ENCODE peak calls at places on chromosomes 11 and 22, in five cellular contexts. R, P, A, S and L are unnamed samples.

GRCh38 chr22:36144886-36145541 is 15.5 kb downstream of the APOL3 start:
- DNase-seq in P (no peak), R (peak), A (peak), S (no peak), L (peak)

GRCh38 chr11:128497057-128497957 is 90.1 kb downstream of the ETS1 start:
- DNase-seq in R (no peak), S (peak), P (no peak), A (peak), L (peak)

GRCh38 chr11:45931739-45932138 is 9.3 kb downstream of the LARGE2 start:
- DNase-seq in A (no peak), P (no peak), R (no peak), S (no peak), L (no peak)

GRCh38 chr11:73340164-73340563 is 32.1 kb downstream of the ARHGEF17 start:
- DNase-seq in R (no peak), P (no peak), S (no peak), A (peak), L (no peak)

GRCh38 chr11:2691991-2692841 is 7.6 kb downstream of the KCNQ1OT1 start:
- DNase-seq in P (no peak), A (no peak), S (no peak), R (no peak), L (no peak)

GRCh38 chr11:118111744-118112035 is 24.9 kb upstream of the SMIM35 start:
- DNase-seq in P (no peak), A (no peak), R (no peak), S (no peak), L (no peak)

GRCh38 chr11:15569626-15570025 is 454.9 kb downstream of the INSC start:
- DNase-seq in R (no peak), A (peak), P (no peak), S (no peak), L (no peak)

GRCh38 chr11:103537904-103538502 is 428.8 kb downstream of the DYNC2H1 start:
- DNase-seq in P (no peak), R (no peak), A (peak), S (no peak), L (peak)

GRCh38 chr11:69997352-69997751 is 80.8 kb upstream of the ANO1 start:
- DNase-seq in P (no peak), A (no peak), R (no peak), S (no peak), L (no peak)

GRCh38 chr11:87265132-87265531 is 227.4 kb downstream of the TMEM135 start:
- DNase-seq in P (no peak), S (no peak), A (peak), R (no peak), L (peak)

GRCh38 chr11:133930767-133931448 is 25.9 kb downstream of the IGSF9B start:
- DNase-seq in P (no peak), R (no peak), S (no peak), A (no peak), L (no peak)

GRCh38 chr11:112776834-112777793 is 184.1 kb upstream of the NCAM1 start:
- DNase-seq in R (no peak), A (no peak), S (no peak), P (no peak), L (no peak)

GRCh38 chr22:46956498-46957215 is 194.2 kb downstream of the TBC1D22A start:
- DNase-seq in P (no peak), S (no peak), A (no peak), R (no peak), L (no peak)

GRCh38 chr11:105577645-105578044 is 32.2 kb upstream of the GRIA4 start:
- DNase-seq in P (no peak), R (no peak), S (no peak), A (no peak), L (peak)

GRCh38 chr11:63508009-63508408 is 2.1 kb downstream of the LGALS12 start:
- DNase-seq in A (peak), R (no peak), S (no peak), P (no peak), L (peak)

GRCh38 chr11:111540114-111540920 is at the start of gene LAYN:
- DNase-seq in A (peak), R (peak), S (no peak), P (no peak), L (peak)

GRCh38 chr11:33636104-33636503 is 64.5 kb downstream of the C11orf91 start:
- DNase-seq in S (no peak), R (no peak), A (peak), P (no peak), L (peak)

GRCh38 chr11:12922418-12922817 is 86.7 kb upstream of the RASSF10 start:
- DNase-seq in R (no peak), S (no peak), P (no peak), A (no peak), L (no peak)

GRCh38 chr11:2150206-2150847 is 10.7 kb downstream of the INS start:
- DNase-seq in R (no peak), S (no peak), P (no peak), A (no peak), L (no peak)

GRCh38 chr11:70473186-70473872 is 75.0 kb downstream of the CTTN start:
- DNase-seq in A (no peak), S (no peak), P (no peak), R (no peak), L (no peak)

GRCh38 chr11:94722735-94723134 is 45.4 kb upstream of the AMOTL1 start:
- DNase-seq in S (no peak), R (no peak), A (peak), P (no peak), L (peak)

GRCh38 chr11:810040-810567 is 337 bp downstream of the RPLP2 start:
- DNase-seq in S (no peak), P (no peak), A (no peak), R (no peak), L (no peak)

GRCh38 chr22:44597616-44598015 is 99.6 kb upstream of the RTL6 start:
- DNase-seq in R (no peak), P (no peak), S (no peak), A (peak), L (no peak)

GRCh38 chr22:49021097-49021925 is 806.4 kb downstream of the BRD1 start:
- DNase-seq in S (no peak), R (no peak), P (no peak), A (no peak), L (no peak)

GRCh38 chr11:2798951-2799761 is 86.4 kb downstream of the CDKN1C start:
- DNase-seq in A (no peak), P (no peak), S (no peak), R (peak), L (no peak)

GRCh38 chr22:17964647-17965046 is 59.7 kb downstream of the MICAL3 start:
- DNase-seq in P (no peak), R (no peak), A (no peak), S (no peak), L (no peak)

GRCh38 chr22:26884921-26885320 is 227.5 kb downstream of the MIAT start:
- DNase-seq in A (peak), P (no peak), S (no peak), R (no peak), L (no peak)

GRCh38 chr22:44256860-44257560 is 55.7 kb downstream of the SHISAL1 start:
- DNase-seq in R (no peak), P (no peak), A (no peak), S (no peak), L (no peak)

GRCh38 chr22:28674121-28674563 is 5.5 kb downstream of the TTC28 start:
- DNase-seq in A (peak), S (peak), R (no peak), P (no peak), L (peak)

GRCh38 chr11:61609000-61609969 is 28.4 kb upstream of the SYT7 start:
- DNase-seq in S (no peak), R (peak), P (no peak), A (no peak), L (no peak)

GRCh38 chr11:67276821-67277230 is 10.6 kb downstream of the GRK2 start:
- DNase-seq in S (peak), P (no peak), R (peak), A (peak), L (peak)

GRCh38 chr11:27971256-27971655 is 136.7 kb downstream of the KIF18A start:
- DNase-seq in A (peak), S (no peak), R (no peak), P (no peak), L (peak)

GRCh38 chr22:49372530-49373288 is 455.0 kb downstream of the BRD1 start:
- DNase-seq in A (no peak), P (peak), R (peak), S (no peak), L (peak)

GRCh38 chr22:49693416-49693815 is 134.3 kb downstream of the BRD1 start:
- DNase-seq in R (no peak), S (no peak), P (no peak), A (no peak), L (no peak)